ENCODE peak calls at places on chromosome 12, in four cellular contexts. Z, L, U and A are unnamed samples.

GRCh38 chr12:91704446-91704845 is 441.2 kb downstream of the BTG1 start:
- DNase-seq in U (peak; percentile 17), Z (no peak), L (peak; percentile 13), A (no peak)

GRCh38 chr12:27057543-27057942 is 24.8 kb downstream of the C12orf71 start:
- DNase-seq in U (no peak), L (no peak), Z (no peak), A (no peak)

GRCh38 chr12:108515916-108516315 is 839 bp downstream of the FICD start:
- DNase-seq in Z (peak; percentile 37), L (peak; percentile 22), U (peak; percentile 26), A (no peak)

GRCh38 chr12:128801879-128802391 is 21.8 kb downstream of the SLC15A4 start:
- DNase-seq in Z (no peak), L (peak; percentile 54), U (no peak), A (no peak)

GRCh38 chr12:43973993-43974392 is 138.1 kb downstream of the TMEM117 start:
- DNase-seq in Z (peak; percentile 35), L (no peak), U (no peak), A (no peak)

GRCh38 chr12:122836027-122836921 is 1.0 kb downstream of the HIP1R start:
- DNase-seq in U (no peak), L (peak; percentile 78), Z (peak; percentile 64), A (no peak)

GRCh38 chr12:2800046-2800570 is 5.3 kb downstream of the FKBP4 start:
- DNase-seq in U (no peak), Z (no peak), L (no peak), A (no peak)

GRCh38 chr12:53287741-53288216 is 7.6 kb upstream of the PFDN5 start:
- DNase-seq in L (peak; percentile 73), Z (peak; percentile 58), U (peak; percentile 79), A (peak; percentile 89)

GRCh38 chr12:119308743-119309456 is 25.6 kb upstream of the CCDC60 start:
- DNase-seq in U (no peak), Z (no peak), L (no peak), A (peak; percentile 46)

GRCh38 chr12:97921957-97922722 is 459.5 kb downstream of the RMST start:
- DNase-seq in Z (no peak), U (no peak), L (peak; percentile 27), A (no peak)

GRCh38 chr12:29650371-29650770 is 133.4 kb downstream of the TMTC1 start:
- DNase-seq in L (no peak), Z (no peak), U (no peak), A (no peak)

GRCh38 chr12:84508325-84508861 is 404.2 kb downstream of the SLC6A15 start:
- DNase-seq in U (peak; percentile 60), Z (peak; percentile 38), L (peak; percentile 95), A (no peak)

GRCh38 chr12:52399756-52400155 is 6.4 kb downstream of the KRT82 start:
- DNase-seq in Z (no peak), U (no peak), L (no peak), A (peak; percentile 33)

GRCh38 chr12:43653917-43654316 is 101.9 kb upstream of the ADAMTS20 start:
- DNase-seq in Z (no peak), U (no peak), L (no peak), A (no peak)

GRCh38 chr12:111841236-111841749 is 735 bp upstream of the MAPKAPK5 start:
- DNase-seq in Z (no peak), L (peak; percentile 33), U (no peak), A (no peak)

GRCh38 chr12:25829192-25829591 is 129.3 kb upstream of the RASSF8 start:
- DNase-seq in U (peak; percentile 77), Z (no peak), L (peak; percentile 98), A (peak; percentile 67)

GRCh38 chr12:14239935-14240872 is 125.3 kb upstream of the ATF7IP start:
- DNase-seq in U (no peak), L (no peak), Z (peak; percentile 21), A (peak; percentile 57)

GRCh38 chr12:114013601-114014345 is 47.6 kb upstream of the RBM19 start:
- DNase-seq in U (peak; percentile 47), Z (no peak), L (peak; percentile 60), A (no peak)

GRCh38 chr12:1816730-1817094 is 3.7 kb upstream of the LRTM2 start:
- DNase-seq in U (no peak), L (no peak), Z (no peak), A (no peak)

GRCh38 chr12:2454778-2455177 is 340.0 kb upstream of the FKBP4 start:
- DNase-seq in L (no peak), U (no peak), Z (no peak), A (no peak)

GRCh38 chr12:48997719-48998496 is 1.3 kb downstream of the DDN start:
- DNase-seq in L (no peak), Z (peak; percentile 44), U (peak; percentile 55), A (no peak)

GRCh38 chr12:25004447-25004846 is 55.5 kb upstream of the BCAT1 start:
- DNase-seq in U (no peak), Z (no peak), L (no peak), A (no peak)

GRCh38 chr12:6214633-6215032 is 14.4 kb downstream of the CD9 start:
- DNase-seq in Z (no peak), U (no peak), L (no peak), A (peak; percentile 46)

GRCh38 chr12:117724545-117724944 is 244.2 kb downstream of the KSR2 start:
- DNase-seq in U (no peak), Z (no peak), L (peak; percentile 13), A (no peak)

GRCh38 chr12:111417784-111418593 is 12.3 kb downstream of the SH2B3 start:
- DNase-seq in L (no peak), U (no peak), Z (no peak), A (no peak)

GRCh38 chr12:124517260-124518050 is 50.0 kb downstream of the NCOR2 start:
- DNase-seq in L (peak; percentile 82), U (peak; percentile 55), Z (no peak), A (peak; percentile 92)

GRCh38 chr12:98179151-98179550 is 336.2 kb upstream of the TMPO start:
- DNase-seq in L (no peak), Z (no peak), U (no peak), A (no peak)

GRCh38 chr12:108905725-108906124 is 25.8 kb downstream of the DAO start:
- DNase-seq in U (no peak), L (no peak), Z (no peak), A (no peak)

GRCh38 chr12:9334026-9334692 is 126.0 kb upstream of the PZP start:
- DNase-seq in U (no peak), L (peak; percentile 30), Z (no peak), A (no peak)

GRCh38 chr12:32476446-32476845 is 77.1 kb downstream of the FGD4 start:
- DNase-seq in U (no peak), L (no peak), Z (no peak), A (no peak)

GRCh38 chr12:120039711-120040110 is 50.7 kb downstream of the BICDL1 start:
- DNase-seq in U (no peak), L (no peak), Z (no peak), A (no peak)

GRCh38 chr12:130577348-130577747 is 138.8 kb downstream of the RIMBP2 start:
- DNase-seq in Z (no peak), L (no peak), U (no peak), A (no peak)
- H3K9me3 ChIP-seq in Z (no peaks in the 10 kb centered on the region), L (no peaks in the 10 kb centered on the region), U (no peaks in the 10 kb centered on the region), A (no peaks in the 10 kb centered on the region)

DNA sequence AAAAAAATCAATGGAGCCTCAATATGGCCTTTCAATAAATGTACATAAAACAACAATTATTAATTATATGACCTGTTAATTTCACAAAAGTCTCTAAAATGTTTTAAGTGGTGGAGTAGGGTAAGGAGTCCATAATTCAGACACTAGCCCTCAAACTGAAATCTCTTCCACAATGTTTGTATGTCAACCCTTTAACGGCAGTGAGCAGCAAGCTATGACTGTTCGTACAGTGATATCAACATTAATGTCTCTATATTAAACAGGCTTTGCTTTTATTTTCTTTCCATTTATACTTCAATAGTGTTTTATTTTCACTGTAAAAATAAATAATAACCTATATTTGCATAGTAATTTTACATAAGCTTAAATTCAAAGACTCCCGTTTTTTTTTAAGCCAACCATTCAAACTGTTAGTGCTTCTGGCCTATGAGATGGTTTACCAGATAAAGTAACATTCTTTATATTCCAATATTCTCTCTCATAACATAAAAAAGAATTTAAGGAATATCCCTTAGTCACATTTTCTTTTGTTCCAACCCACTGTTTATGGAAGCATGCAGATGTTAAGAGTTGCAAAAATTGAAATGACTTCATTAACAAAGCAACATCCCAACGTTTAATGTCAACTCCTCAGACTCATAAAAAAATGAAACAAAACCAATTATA is 2.4 kb downstream of the CDK17 start:
- DNase-seq in U (no peak), Z (no peak), L (peak; percentile 62), A (no peak)
- H3K27ac ChIP-seq in U (no peak overlapping the region), Z (peak overlapping the region; percentile 92), L (peak overlapping the region; percentile 94), A (no peak overlapping the region)

DNA sequence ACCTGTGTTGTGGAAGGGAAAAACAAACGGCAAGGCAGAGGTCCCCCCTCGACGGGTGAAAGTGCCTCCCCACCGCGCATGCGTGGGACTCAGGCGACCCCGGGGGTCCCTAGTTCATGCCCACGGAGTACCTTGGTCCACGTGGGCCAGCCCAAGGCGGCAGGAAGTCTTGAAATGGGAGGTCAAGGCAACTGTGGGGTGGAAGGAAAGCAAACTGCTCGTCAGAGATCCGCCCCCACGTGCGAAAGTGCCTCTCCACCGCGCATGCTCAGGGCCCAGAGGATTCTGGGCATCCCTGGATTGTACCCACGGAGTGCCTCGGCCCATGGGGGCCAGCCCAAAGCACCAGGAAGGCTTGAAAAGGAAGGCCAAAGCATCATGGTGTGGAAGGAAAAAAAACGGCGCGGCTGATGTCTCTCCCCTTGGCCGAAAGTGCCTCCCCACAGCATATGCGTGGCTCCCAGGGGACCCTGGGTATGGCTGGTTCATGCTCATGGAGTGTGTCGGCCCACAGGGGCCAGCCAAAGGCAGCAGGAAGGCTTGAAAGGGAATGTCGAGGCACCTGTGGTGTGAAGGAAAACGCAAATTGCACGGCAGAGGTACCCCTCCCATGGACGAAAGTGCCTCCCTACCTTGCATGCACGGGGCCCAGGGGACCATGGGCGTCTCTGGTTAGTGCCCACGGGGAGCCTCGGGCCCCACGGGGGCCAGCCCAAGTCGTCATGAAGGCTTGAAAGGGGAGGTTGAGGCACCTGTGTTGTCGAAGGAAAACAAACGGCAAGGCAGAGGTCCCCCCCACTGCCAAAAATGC is 369.7 kb downstream of the ALG10 start:
- DNase-seq in U (no peak), Z (no peak), L (no peak), A (peak; percentile 45)
- H3K9me3 ChIP-seq in U (no peaks in the 10 kb centered on the region), Z (no peaks in the 10 kb centered on the region), L (no peaks in the 10 kb centered on the region), A (no peaks in the 10 kb centered on the region)

DNA sequence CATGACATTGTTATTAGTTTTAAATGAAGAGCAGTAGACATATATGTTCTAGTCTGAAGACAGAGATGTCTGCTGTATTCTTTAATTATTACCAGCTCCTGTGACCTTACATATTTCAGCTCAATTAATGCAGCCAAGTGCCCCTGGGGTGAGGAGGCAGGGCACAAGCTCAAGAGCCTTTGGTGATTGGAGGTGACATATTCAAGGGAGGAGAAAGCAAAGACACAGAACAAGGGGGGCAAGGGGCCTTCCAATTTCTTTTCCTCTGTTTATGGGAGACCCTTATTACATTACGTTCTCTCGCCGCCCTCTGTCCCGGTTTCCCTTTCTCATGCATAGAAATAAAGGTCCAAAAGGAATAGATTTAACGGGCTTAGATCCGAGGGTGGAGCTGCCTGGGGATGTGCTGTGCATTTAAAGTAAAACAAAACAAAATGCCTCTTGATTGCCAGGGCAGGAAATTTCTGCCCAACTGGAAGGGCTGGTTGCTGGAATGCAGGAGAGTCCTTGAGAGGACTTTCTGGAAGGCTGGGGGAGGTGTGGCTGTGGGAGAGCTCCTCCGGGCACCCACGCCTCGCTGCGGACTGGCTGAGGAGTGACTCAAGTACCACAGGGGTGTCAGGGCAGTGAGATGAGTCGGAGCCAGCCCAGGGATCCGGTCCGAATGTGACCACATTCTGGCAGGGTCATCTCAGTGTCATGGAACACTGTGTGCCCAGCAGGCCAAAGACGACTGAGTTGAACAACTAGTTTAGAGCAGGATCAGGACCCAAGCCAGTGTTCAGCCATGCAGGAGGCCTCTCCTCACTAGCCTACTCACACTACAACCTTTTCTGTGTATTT is 32.1 kb upstream of the GSG1 start:
- DNase-seq in L (peak; percentile 98), U (peak; percentile 33), Z (no peak), A (peak; percentile 54)
- H3K27ac ChIP-seq in L (peak overlapping the region; percentile 92), U (peak overlapping the region; percentile 46), Z (no peak overlapping the region), A (no peak overlapping the region)